ENCODE peak calls at places on chromosomes 5 and 9, in five cellular contexts. A is cardiac muscle cell, P is brain microvascular endothelial cell, D is kidney, K is left ventricle myocardium inferior. N is an unnamed sample.
A peak's percentile ranks its signal among the peaks of the same experiment; 100 is the strongest.

GRCh38 chr9:95061916-95062600 is 255.5 kb downstream of the FANCC start:
- DNase-seq in A (no peak), P (no peak), D (no peak), K (no peak), N (no peak)

GRCh38 chr5:1912951-1913565 is 30.3 kb upstream of the IRX4 start:
- DNase-seq in A (no peak), P (no peak), D (no peak), K (no peak), N (no peak)

GRCh38 chr5:56094579-56095361 is 100.0 kb upstream of the IL6ST start:
- DNase-seq in A (no peak), P (no peak), D (no peak), K (no peak), N (no peak)

GRCh38 chr5:109191153-109191558 is 218.6 kb downstream of the PJA2 start:
- DNase-seq in A (no peak), P (peak; percentile 74), D (no peak), K (no peak), N (peak; percentile 1)

GRCh38 chr5:135842737-135843136 is 8.3 kb downstream of the SLC25A48 start:
- DNase-seq in A (no peak), P (no peak), D (no peak), K (no peak), N (no peak)

GRCh38 chr5:206406-206805 is 11.5 kb downstream of the CCDC127 start:
- DNase-seq in A (no peak), P (no peak), D (peak; percentile 54), K (no peak), N (no peak)

GRCh38 chr5:69078921-69079537 is 14.8 kb upstream of the SLC30A5 start:
- DNase-seq in A (no peak), P (no peak), D (no peak), K (no peak), N (no peak)

GRCh38 chr5:52837068-52837467 is 49.4 kb downstream of the ITGA1 start:
- DNase-seq in A (no peak), P (peak; percentile 69), D (no peak), K (no peak), N (no peak)

DNA sequence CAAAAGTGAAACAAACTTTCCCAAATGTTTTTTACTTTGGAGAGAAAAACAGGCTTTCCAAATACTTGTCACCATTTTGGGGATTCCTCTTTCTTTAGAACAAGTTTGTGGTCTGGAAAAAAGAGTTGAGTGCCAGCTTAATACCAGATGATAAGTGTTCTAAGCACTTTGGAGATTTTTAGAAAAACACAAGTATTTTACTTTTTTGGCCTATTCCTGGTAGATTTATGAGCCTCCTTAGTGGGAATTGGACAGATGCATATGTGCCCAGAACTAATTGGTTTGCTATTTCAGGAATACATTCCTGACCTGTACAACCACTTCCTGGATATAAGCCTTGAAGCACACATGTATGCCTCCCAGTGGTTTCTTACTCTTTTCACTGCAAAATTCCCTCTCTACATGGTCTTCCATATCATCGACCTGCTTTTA is 40.5 kb downstream of the GPR21 start:
- DNase-seq in A (no peak), P (no peak), D (no peak), K (no peak), N (peak; percentile 84)
- TF ChIP-seq CTCF in A (no peak), P (peak; percentile 3), D (no peak), K (no peak), N (peak; percentile 24)

GRCh38 chr9:69744688-69745380 is 15.0 kb downstream of the PTAR1 start:
- DNase-seq in A (no peak), P (no peak), D (no peak), K (no peak), N (no peak)
- H3K36me3 ChIP-seq in A (peaks cover under 1% of the 10 kb centered on the region), P (no peaks in the 10 kb centered on the region), D (peaks cover 3% of the 10 kb centered on the region), K (peaks cover 52% of the 10 kb centered on the region), N (no peaks in the 10 kb centered on the region)

GRCh38 chr5:146802945-146803522 is 75.5 kb downstream of the PPP2R2B start:
- DNase-seq in A (no peak), P (no peak), D (no peak), K (no peak), N (no peak)
- TF ChIP-seq CTCF in A (no peak), P (no peak), D (no peak), K (no peak), N (no peak)

DNA sequence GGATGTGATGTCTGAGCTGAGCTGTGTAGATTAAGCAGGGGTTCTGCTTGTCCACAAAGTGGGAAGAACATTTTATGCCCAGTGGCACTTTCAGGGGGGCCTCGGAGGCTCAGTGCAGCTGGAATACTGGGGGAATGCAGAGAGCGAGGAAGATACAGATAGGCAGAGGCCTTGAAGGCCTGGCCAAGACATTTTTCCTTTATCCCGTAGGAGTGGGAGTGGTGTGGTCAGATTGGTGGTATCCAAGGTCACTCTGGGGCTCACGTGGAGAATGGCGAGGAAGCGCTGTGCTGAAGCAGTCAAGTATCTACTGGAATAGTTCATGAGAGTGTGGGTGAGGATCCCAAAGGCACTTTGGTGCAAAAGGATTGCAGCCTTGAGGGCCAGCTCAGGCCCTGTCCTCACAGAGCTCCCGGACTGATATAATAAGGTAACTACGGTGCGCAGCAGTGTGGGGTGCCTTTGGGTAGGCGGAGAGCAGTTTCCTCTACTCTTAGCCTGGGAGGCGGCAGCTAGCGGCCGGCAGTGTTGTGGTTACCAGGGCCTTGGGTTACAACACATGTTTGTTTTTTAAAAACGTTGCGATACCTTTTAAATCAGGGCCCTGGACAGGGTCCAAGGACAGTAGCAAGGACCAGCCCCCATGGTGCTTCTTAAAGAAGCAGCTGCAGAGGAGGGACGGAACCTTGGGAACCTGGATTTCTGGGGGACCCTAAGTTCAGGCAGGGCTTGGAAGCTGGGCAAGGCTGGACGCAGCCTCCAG is 10.8 kb upstream of the CCDC69 start:
- DNase-seq in A (no peak), P (peak; percentile 38), D (peak; percentile 82), K (peak; percentile 76), N (peak; percentile 33)
- H3K36me3 ChIP-seq in A (no peaks in the 10 kb centered on the region), P (no peaks in the 10 kb centered on the region), D (no peaks in the 10 kb centered on the region), K (no peaks in the 10 kb centered on the region), N (no peaks in the 10 kb centered on the region)

GRCh38 chr5:40720071-40720470 is 35.7 kb downstream of the TTC33 start:
- DNase-seq in A (no peak), P (no peak), D (no peak), K (no peak), N (no peak)

GRCh38 chr5:40716590-40716989 is 36.9 kb downstream of the PTGER4 start:
- DNase-seq in A (no peak), P (no peak), D (no peak), K (no peak), N (no peak)

GRCh38 chr5:40717281-40717680 is 37.6 kb downstream of the PTGER4 start:
- DNase-seq in A (no peak), P (no peak), D (no peak), K (no peak), N (no peak)

DNA sequence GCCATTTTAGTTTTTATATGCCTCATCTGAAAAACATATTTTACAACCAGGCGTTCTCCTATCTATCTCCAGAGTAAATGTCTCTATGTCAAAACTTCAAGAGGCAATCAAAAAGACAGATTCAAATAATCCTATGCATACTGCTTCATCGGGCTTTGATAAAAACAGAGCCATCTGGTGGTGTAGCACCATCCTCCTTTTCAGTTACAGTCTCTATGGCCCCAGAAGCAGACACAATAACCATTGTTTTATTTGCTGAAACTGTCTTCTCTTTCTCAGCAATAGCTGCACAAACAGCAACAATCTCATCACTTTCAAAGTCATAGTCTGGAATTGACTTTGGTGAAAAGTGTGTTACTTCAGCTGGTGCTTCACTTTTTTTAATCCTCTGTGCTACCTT is 36.3 kb downstream of the PTGER4 start:
- DNase-seq in A (no peak), P (no peak), D (no peak), K (no peak), N (no peak)
- TF ChIP-seq CTCF in A (peak; percentile 34), P (peak; percentile 56), D (no peak), K (no peak), N (no peak)

DNA sequence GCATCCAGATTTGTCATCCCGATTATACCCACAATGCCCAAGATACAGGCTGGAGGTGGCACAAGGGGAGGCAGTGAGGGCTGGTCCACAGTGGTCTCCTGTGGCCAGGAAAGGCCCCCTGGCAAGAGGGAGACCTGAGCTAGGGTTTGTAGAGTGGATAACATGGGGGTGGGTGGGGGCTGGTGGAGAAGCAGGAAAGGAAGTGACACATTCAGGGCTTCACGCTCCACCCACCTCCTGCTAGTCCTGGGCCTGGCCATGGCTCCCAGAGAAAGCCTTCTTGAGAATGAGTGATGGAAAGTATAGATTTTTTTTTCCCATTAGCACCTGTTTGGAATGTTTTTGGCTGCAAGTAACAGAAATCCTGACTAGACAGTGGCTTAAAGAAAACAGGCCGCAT is 81.3 kb downstream of the ANKRD33B start:
- DNase-seq in A (no peak), P (no peak), D (no peak), K (no peak), N (no peak)
- H3K36me3 ChIP-seq in A (peaks cover under 1% of the 10 kb centered on the region), P (no peaks in the 10 kb centered on the region), D (no peaks in the 10 kb centered on the region), K (no peaks in the 10 kb centered on the region), N (peaks cover 1% of the 10 kb centered on the region)

N was measured in BJ.